ENCODE peak calls at places on chromosomes 5 and 9, in six cellular contexts. V is HepG2, T is K562, A is H1, B is HCT116, E is GM12878. Z is an unnamed sample.

GRCh38 chr5:135119497-135119896 is 85.5 kb upstream of the PITX1 start:
- DNase-seq in T (no peak), B (no peak), A (no peak), E (no peak), V (no peak), Z (no peak)

GRCh38 chr9:119802621-119803020 is 433.4 kb upstream of the BRINP1 start:
- DNase-seq in E (no peak), A (no peak), V (no peak), T (no peak), B (no peak), Z (no peak)

GRCh38 chr5:178431777-178432155 is 158.4 kb downstream of the COL23A1 start:
- DNase-seq in T (no peak), A (no peak), E (no peak), B (no peak), V (no peak), Z (no peak)

GRCh38 chr9:127360829-127361228 is 36.1 kb upstream of the SLC2A8 start:
- DNase-seq in A (peak; percentile 34), E (no peak), T (peak; percentile 47), B (peak; percentile 21), V (peak; percentile 68), Z (peak; percentile 40)

GRCh38 chr9:20568406-20568805 is 53.9 kb downstream of the MLLT3 start:
- DNase-seq in B (no peak), V (no peak), T (no peak), E (no peak), A (no peak), Z (no peak)

GRCh38 chr5:168881427-168882149 is 302.4 kb upstream of the PANK3 start:
- DNase-seq in E (no peak), T (peak; percentile 14), A (peak; percentile 63), B (no peak), V (no peak), Z (no peak)

GRCh38 chr9:126303488-126303887 is 23.1 kb upstream of the MVB12B start:
- DNase-seq in T (no peak), E (no peak), A (no peak), B (no peak), V (peak; percentile 37), Z (no peak)

GRCh38 chr5:14775857-14776256 is 95.7 kb downstream of the ANKH start:
- DNase-seq in A (no peak), T (no peak), E (no peak), V (no peak), B (no peak), Z (no peak)

GRCh38 chr5:149141224-149141956 is at the start of gene ABLIM3:
- DNase-seq in B (no peak), V (no peak), A (peak; percentile 29), T (peak; percentile 92), E (no peak), Z (no peak)

GRCh38 chr5:170623576-170624181 is 119.9 kb downstream of the KCNIP1 start:
- DNase-seq in B (peak; percentile 48), V (peak; percentile 20), T (peak; percentile 56), E (no peak), A (no peak), Z (peak; percentile 59)

GRCh38 chr9:1759009-1759408 is 256.1 kb upstream of the SMARCA2 start:
- DNase-seq in B (no peak), A (no peak), T (no peak), V (no peak), E (peak; percentile 94), Z (no peak)

GRCh38 chr5:63125392-63125791 is 546.8 kb downstream of the LRRC70 start:
- DNase-seq in V (no peak), E (no peak), T (no peak), A (no peak), B (no peak), Z (peak; percentile 40)

GRCh38 chr5:63125862-63126261 is 547.2 kb downstream of the LRRC70 start:
- DNase-seq in V (peak; percentile 37), B (no peak), A (peak; percentile 17), T (peak; percentile 9), E (no peak), Z (no peak)

GRCh38 chr5:63127054-63127453 is 548.4 kb downstream of the LRRC70 start:
- DNase-seq in B (no peak), V (no peak), E (no peak), T (no peak), A (no peak), Z (no peak)

GRCh38 chr5:63121471-63121870 is 542.9 kb downstream of the LRRC70 start:
- DNase-seq in V (no peak), A (no peak), B (no peak), T (no peak), E (no peak), Z (no peak)
- TF ChIP-seq ZNF274 in V (no peak), A (no peak), B (no peak), T (no peak), E (no peak), Z (no peak)

GRCh38 chr5:58502032-58502431 is 10.8 kb downstream of the GAPT start:
- DNase-seq in A (no peak), T (no peak), E (no peak), B (no peak), V (no peak), Z (no peak)
- TF ChIP-seq YY1 in A (no peak), T (no peak), E (no peak), B (no peak), V (no peak), Z (no peak)

DNA sequence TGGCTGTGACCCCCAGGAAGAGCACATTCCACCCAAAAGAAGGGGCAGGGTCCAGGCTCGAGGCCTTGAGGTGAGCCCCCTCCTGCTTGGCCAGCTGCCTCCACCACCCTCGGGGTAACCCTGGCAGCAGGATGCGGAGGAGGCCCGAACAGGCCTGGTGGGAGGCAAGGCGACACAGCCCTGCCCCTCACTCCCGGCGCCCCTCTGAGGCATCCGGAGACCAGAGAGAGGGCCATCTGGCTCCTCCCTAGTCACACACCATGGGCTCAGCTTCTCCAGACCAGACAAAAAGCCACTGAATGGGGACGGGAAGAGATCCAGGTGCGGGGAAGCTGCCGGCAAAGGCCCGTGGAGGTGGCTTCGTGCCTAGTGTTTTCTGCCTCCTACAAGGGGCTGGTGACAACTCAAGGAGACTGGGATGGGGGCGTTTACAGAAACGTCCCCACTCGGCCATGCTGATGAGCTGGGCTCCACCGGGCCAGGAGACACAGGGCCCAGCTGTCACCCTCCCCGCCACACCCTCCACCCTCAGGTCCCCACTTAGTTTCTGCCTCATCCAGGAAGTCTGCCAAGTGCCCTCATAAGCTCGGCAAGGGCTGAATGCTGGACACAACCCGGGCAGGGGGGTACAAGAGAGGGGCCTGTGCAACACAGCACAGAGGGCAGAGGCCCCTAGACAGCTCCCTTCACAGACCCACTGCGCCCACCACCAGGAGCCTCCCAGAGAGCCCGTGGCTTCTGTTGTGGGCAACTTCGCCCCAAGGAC is 41.9 kb downstream of the NACC2 start:
- DNase-seq in A (no peak), E (no peak), B (no peak), T (no peak), V (peak; percentile 14), Z (no peak)
- TF ChIP-seq ZNF274 in A (no peak), E (no peak), B (no peak), T (no peak), V (no peak), Z (no peak)

DNA sequence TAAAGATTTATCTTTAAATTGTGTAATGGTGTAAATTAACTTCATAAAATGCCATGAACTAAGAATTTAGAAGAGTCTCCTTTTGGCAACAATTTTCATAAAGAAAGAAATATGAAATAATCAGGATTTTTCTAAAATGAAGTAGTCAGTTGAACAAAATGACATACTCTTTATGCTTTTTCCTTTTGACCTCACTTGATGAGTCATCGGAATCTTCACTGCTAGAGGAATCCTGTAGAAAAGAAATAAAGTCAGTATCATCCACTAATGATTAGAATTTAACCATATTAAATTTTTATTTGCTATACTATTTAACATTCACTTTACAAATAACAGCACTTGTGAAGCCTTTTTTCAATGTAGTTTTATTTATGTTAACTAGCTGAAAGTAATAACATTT is 26.1 kb downstream of the CHD1 start:
- DNase-seq in V (no peak), B (no peak), A (no peak), E (no peak), T (no peak), Z (no peak)
- TF ChIP-seq YY1 in V (no peak), B (no peak), A (no peak), E (no peak), T (no peak), Z (no peak)

GRCh38 chr5:87787640-87788039 is 374.9 kb upstream of the CCNH start:
- DNase-seq in A (peak; percentile 38), E (no peak), T (no peak), V (no peak), B (no peak), Z (peak; percentile 66)
- TF ChIP-seq ZNF274 in A (no peak), E (no peak), T (no peak), V (no peak), B (no peak), Z (no peak)

DNA sequence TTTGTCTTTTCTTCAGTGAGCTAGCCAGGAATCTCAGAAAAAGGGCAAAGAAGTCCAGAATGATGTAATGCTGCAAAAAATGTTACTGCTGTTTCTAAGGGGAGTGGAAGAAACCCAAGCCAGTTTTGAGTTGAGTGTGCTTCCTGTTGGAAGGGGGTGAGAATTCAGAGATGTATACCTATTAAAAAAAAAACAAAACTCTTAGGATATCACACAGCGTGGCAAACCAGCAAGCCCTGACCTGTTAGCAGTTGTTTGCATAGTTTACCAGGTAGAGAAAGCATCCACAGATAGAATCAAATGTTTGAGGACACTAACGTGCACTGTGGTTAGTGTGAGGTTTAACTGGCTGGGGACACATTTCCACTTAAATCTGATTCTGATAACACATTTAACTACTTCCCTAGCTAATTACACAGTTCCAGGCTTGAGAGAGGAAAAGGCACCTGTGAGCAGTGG is 11.4 kb downstream of the BASP1 start:
- DNase-seq in T (no peak), V (no peak), E (peak; percentile 66), A (no peak), B (no peak), Z (no peak)
- TF ChIP-seq YY1 in T (no peak), V (no peak), E (no peak), A (no peak), B (no peak), Z (no peak)

GRCh38 chr9:118321823-118322222 is 617.6 kb downstream of the TLR4 start:
- DNase-seq in A (no peak), V (no peak), B (no peak), E (no peak), T (no peak), Z (no peak)

GRCh38 chr9:118316831-118317230 is 612.6 kb downstream of the TLR4 start:
- DNase-seq in E (no peak), A (no peak), T (no peak), B (no peak), V (no peak), Z (no peak)

GRCh38 chr9:118318770-118319443 is 614.7 kb downstream of the TLR4 start:
- DNase-seq in B (no peak), A (no peak), E (no peak), V (no peak), T (no peak), Z (no peak)
- TF ChIP-seq ZNF274 in B (no peak), A (no peak), E (no peak), V (no peak), T (no peak), Z (no peak)

GRCh38 chr9:78812665-78813064 is 515.7 kb downstream of the PSAT1 start:
- DNase-seq in E (no peak), B (no peak), T (no peak), V (no peak), A (no peak), Z (no peak)
- TF ChIP-seq YY1 in E (no peak), B (no peak), T (no peak), V (no peak), A (no peak), Z (no peak)

Z was measured in NT2/D1.